ENCODE peak calls at places on chromosomes 5 and 9, in six cellular contexts. N, B, M, F, W and G are unnamed samples.

GRCh38 chr5:122259995-122260394 is 52.0 kb upstream of the SNCAIP start:
- DNase-seq in F (no peak), B (peak; percentile 41), M (no peak), N (peak; percentile 84), W (no peak), G (no peak)

GRCh38 chr5:78102498-78102897 is 192.0 kb downstream of the AP3B1 start:
- DNase-seq in W (no peak), N (no peak), B (no peak), M (no peak), F (no peak), G (no peak)

GRCh38 chr5:42499016-42499415 is 75.8 kb downstream of the GHR start:
- DNase-seq in W (no peak), M (no peak), N (no peak), B (no peak), F (no peak), G (no peak)

GRCh38 chr9:94734054-94734754 is 7.7 kb downstream of the AOPEP start:
- DNase-seq in M (no peak), F (no peak), N (no peak), B (no peak), W (no peak), G (no peak)

GRCh38 chr5:2740849-2741555 is 10.5 kb downstream of the IRX2 start:
- DNase-seq in B (no peak), W (no peak), M (no peak), F (no peak), N (no peak), G (no peak)

GRCh38 chr9:109132473-109133095 is 12.8 kb upstream of the TMEM245 start:
- DNase-seq in W (no peak), M (no peak), N (no peak), F (no peak), B (no peak), G (no peak)

GRCh38 chr5:42570946-42571625 is 147.8 kb downstream of the GHR start:
- DNase-seq in F (no peak), B (no peak), W (no peak), M (no peak), N (peak; percentile 11), G (no peak)

GRCh38 chr5:101390317-101390908 is 487.3 kb upstream of the ST8SIA4 start:
- DNase-seq in N (peak; percentile 34), B (peak; percentile 61), F (no peak), W (no peak), M (no peak), G (no peak)

GRCh38 chr9:127489471-127490115 is 38.3 kb downstream of the LRSAM1 start:
- DNase-seq in B (peak; percentile 94), N (no peak), W (no peak), F (no peak), M (no peak), G (no peak)

GRCh38 chr9:89969156-89969566 is 364.3 kb downstream of the GADD45G start:
- DNase-seq in B (no peak), F (no peak), W (no peak), N (peak; percentile 76), M (no peak), G (no peak)

GRCh38 chr5:72519191-72519590 is 12.0 kb upstream of the ZNF366 start:
- DNase-seq in F (no peak), M (no peak), N (no peak), B (no peak), W (no peak), G (no peak)

GRCh38 chr5:143652104-143652700 is 159.8 kb upstream of the HMHB1 start:
- DNase-seq in B (no peak), F (no peak), N (peak; percentile 74), W (no peak), M (no peak), G (no peak)

GRCh38 chr5:38846379-38846967 is 661 bp downstream of the OSMR start:
- DNase-seq in M (no peak), W (no peak), B (peak; percentile 68), F (no peak), N (no peak), G (no peak)

GRCh38 chr9:7560669-7561305 is 238.8 kb downstream of the DMAC1 start:
- DNase-seq in N (no peak), M (no peak), F (no peak), B (peak; percentile 54), W (no peak), G (no peak)

GRCh38 chr5:172005708-172006377 is 595 bp downstream of the FBXW11 start:
- DNase-seq in N (no peak), B (peak; percentile 76), F (peak; percentile 29), W (peak; percentile 19), M (peak; percentile 51), G (no peak)

GRCh38 chr9:127116946-127117345 is 5.5 kb downstream of the ANGPTL2 start:
- DNase-seq in F (no peak), M (no peak), N (no peak), B (no peak), W (no peak), G (no peak)

GRCh38 chr9:134605351-134605968 is 36.1 kb upstream of the COL5A1 start:
- DNase-seq in W (no peak), N (no peak), F (no peak), B (peak; percentile 40), M (no peak), G (no peak)

GRCh38 chr5:73940026-73940425 is 314.0 kb downstream of the ARHGEF28 start:
- DNase-seq in F (no peak), M (no peak), B (no peak), N (peak; percentile 31), W (no peak), G (no peak)

GRCh38 chr9:33161011-33161588 is 6.0 kb downstream of the B4GALT1 start:
- DNase-seq in M (peak; percentile 82), F (peak; percentile 68), N (peak; percentile 99), B (peak; percentile 71), W (peak; percentile 53), G (peak; percentile 93)

DNA sequence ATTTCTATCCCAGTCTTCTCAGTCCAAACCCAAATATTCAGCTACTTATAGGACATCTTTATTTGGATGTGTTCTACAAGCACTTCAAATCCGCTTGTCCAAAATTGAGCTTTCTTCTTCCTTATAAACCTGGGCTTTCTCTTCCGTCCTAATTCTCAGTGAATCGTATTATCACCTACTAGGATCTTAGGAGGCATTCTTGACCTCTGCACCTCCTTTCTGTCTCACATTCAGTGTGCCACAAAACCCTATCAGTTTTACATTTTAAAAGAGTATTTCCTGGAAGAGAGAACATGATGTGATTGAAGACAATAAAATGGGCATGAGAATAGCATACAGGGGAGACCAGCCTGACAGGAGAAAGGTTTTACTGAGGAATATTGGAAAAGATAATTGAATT is 16.8 kb upstream of the GNE start:
- DNase-seq in W (no peak), N (no peak), B (no peak), F (no peak), M (no peak), G (no peak)
- H3K4me3 ChIP-seq in W (no peak overlapping the region), N (no peak overlapping the region), B (no peak overlapping the region), F (no peak overlapping the region), M (no peak overlapping the region), G (no peak overlapping the region)

DNA sequence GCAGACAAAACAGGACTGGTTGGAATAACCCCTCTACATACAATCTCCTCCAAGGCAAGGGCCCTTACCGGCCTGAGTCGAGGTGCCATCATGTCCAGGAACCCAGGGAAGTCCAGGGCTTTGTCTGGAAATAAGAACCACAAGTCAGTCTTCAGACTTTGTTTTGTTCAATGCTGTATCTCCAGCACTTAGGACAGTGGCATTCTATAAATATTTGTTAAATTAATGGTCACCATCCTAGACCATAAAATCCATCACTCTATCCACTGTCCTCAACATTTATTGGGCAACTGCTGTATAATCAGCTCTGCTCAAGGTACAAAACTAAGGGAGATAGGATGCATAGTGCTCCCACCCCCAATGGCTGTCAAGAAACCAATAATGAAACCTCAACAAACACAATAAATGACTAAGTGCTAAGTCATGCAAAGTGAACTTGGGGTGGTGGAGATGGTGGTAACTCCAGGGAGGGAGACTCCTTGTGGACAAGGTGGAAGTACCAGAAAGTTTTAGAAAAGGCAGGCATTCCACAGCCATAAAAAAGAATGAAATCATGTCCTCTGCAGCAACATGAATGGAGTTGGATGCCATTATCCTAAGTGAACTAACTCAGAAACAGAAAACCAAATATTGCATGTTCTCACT is 5.0 kb downstream of the RELL2 start:
- DNase-seq in N (peak; percentile 62), W (no peak), F (no peak), M (no peak), B (no peak), G (no peak)
- TF ChIP-seq CTCF in N (peak; percentile 36), W (no peak), F (no peak), M (no peak), B (peak; percentile 55), G (peak; percentile 73)

GRCh38 chr5:40477856-40478546 is 201.7 kb upstream of the PTGER4 start:
- DNase-seq in N (peak; percentile 38), W (no peak), F (no peak), B (no peak), M (no peak), G (no peak)
- H3K4me1 ChIP-seq in N (peaks cover 4% of the 10 kb centered on the region), W (no peaks in the 10 kb centered on the region), F (no peaks in the 10 kb centered on the region), B (no peaks in the 10 kb centered on the region), M (no peaks in the 10 kb centered on the region), G (peaks cover 27% of the 10 kb centered on the region)

DNA sequence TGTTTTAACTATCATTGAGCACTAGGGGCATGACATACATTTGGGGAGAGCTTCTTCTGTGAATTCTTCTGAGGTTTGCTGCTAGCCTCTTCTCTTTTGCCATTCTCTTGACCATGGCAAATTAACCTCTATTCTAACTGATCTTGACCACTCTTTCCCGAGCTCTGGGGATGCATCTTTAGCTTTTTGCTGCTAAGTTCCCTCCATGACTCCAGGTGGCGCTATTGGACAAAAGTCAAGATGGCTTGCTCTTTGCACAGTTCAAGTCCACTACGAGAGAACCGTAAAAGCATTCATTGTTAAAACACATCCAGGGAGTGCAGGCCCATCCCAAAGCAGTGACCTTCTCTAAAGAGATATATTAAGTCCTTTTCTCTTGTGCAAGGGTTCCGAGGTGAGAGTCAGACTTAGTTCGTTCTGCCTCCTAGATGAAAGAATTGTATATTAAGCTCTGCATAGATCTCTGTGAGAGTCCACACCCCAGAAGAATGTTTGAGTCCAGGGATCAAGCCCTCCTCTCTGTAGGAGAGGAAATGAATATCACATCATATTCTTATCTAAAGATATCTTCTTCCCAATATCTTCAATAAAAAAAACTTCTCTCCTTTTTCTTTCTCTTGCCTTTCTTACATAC is 1152.9 kb upstream of the CDH6 start:
- DNase-seq in W (no peak), B (peak; percentile 81), M (no peak), N (peak; percentile 26), F (no peak), G (no peak)
- H3K4me3 ChIP-seq in W (no peak overlapping the region), B (no peak overlapping the region), M (no peak overlapping the region), N (no peak overlapping the region), F (no peak overlapping the region), G (no peak overlapping the region)

GRCh38 chr5:113127021-113127420 is 150.4 kb downstream of the DCP2 start:
- DNase-seq in N (no peak), M (no peak), F (no peak), W (no peak), B (no peak), G (no peak)

GRCh38 chr5:113122053-113122452 is 145.5 kb downstream of the DCP2 start:
- DNase-seq in F (no peak), B (no peak), M (no peak), W (peak; percentile 41), N (peak; percentile 69), G (no peak)

GRCh38 chr5:113124914-113125313 is 148.3 kb downstream of the DCP2 start:
- DNase-seq in N (no peak), B (no peak), M (no peak), W (no peak), F (no peak), G (no peak)

GRCh38 chr5:113125371-113125770 is 148.8 kb downstream of the DCP2 start:
- DNase-seq in B (no peak), F (no peak), M (no peak), N (no peak), W (no peak), G (no peak)

GRCh38 chr5:113123563-113123962 is 147.0 kb downstream of the DCP2 start:
- DNase-seq in W (no peak), B (peak; percentile 64), M (no peak), N (no peak), F (no peak), G (no peak)
- TF ChIP-seq CTCF in W (peak; percentile 25), B (peak; percentile 71), M (no peak), N (peak; percentile 16), F (no peak), G (peak; percentile 28)